ENCODE peak calls at places on chromosomes 6 and 20, in seven cellular contexts. F, C, Z, Q, I, B and J are unnamed samples.

GRCh38 chr6:116370717-116371383 is at the start of gene DSE:
- DNase-seq in F (peak; percentile 90), C (no peak), Z (peak; percentile 84), Q (peak; percentile 73), I (peak; percentile 84), B (peak; percentile 76), J (peak; percentile 78)

GRCh38 chr20:35277127-35277526 is 795 bp downstream of the MMP24OS start:
- DNase-seq in F (no peak), C (no peak), Z (no peak), Q (no peak), I (no peak), B (no peak), J (no peak)

GRCh38 chr6:29762781-29763214 is 39.6 kb downstream of the HLA-F start:
- DNase-seq in F (peak; percentile 52), C (no peak), Z (no peak), Q (no peak), I (no peak), B (no peak), J (no peak)

GRCh38 chr6:143441680-143442359 is 8.7 kb downstream of the ADAT2 start:
- DNase-seq in F (peak; percentile 83), C (no peak), Z (no peak), Q (peak; percentile 72), I (no peak), B (no peak), J (peak; percentile 45)

GRCh38 chr6:169961772-169962561 is 210.5 kb downstream of the ERMARD start:
- DNase-seq in F (peak; percentile 20), C (no peak), Z (no peak), Q (no peak), I (peak; percentile 59), B (no peak), J (no peak)

GRCh38 chr6:39861663-39862062 is 69.5 kb downstream of the DAAM2 start:
- DNase-seq in F (no peak), C (no peak), Z (no peak), Q (no peak), I (no peak), B (no peak), J (no peak)

GRCh38 chr20:53381568-53382262 is 211.9 kb downstream of the ZNF217 start:
- DNase-seq in F (no peak), C (no peak), Z (no peak), Q (no peak), I (peak; percentile 8), B (no peak), J (no peak)

GRCh38 chr20:17875106-17875980 is 93.3 kb downstream of the SNX5 start:
- DNase-seq in F (peak; percentile 75), C (peak; percentile 77), Z (no peak), Q (peak; percentile 37), I (no peak), B (peak; percentile 35), J (peak; percentile 53)

GRCh38 chr6:119129148-119129967 is 50.9 kb upstream of the FAM184A start:
- DNase-seq in F (peak; percentile 69), C (no peak), Z (peak; percentile 78), Q (peak; percentile 60), I (peak; percentile 84), B (peak; percentile 38), J (peak; percentile 62)

GRCh38 chr6:141406761-141407160 is 726.0 kb upstream of the GJE1 start:
- DNase-seq in F (no peak), C (no peak), Z (no peak), Q (no peak), I (no peak), B (no peak), J (no peak)

GRCh38 chr20:62006482-62006881 is 59.2 kb downstream of the TAF4 start:
- DNase-seq in F (no peak), C (no peak), Z (no peak), Q (no peak), I (no peak), B (no peak), J (no peak)

GRCh38 chr6:94462231-94462630 is 1042.9 kb upstream of the EPHA7 start:
- DNase-seq in F (no peak), C (no peak), Z (no peak), Q (no peak), I (no peak), B (no peak), J (no peak)

GRCh38 chr6:14339711-14340590 is 222.4 kb downstream of the CD83 start:
- DNase-seq in F (no peak), C (no peak), Z (no peak), Q (no peak), I (no peak), B (no peak), J (no peak)

GRCh38 chr20:47727170-47727880 is 58.0 kb downstream of the SULF2 start:
- DNase-seq in F (no peak), C (peak; percentile 51), Z (peak; percentile 83), Q (no peak), I (no peak), B (no peak), J (no peak)

GRCh38 chr20:11143481-11143880 is 469.7 kb upstream of the JAG1 start:
- DNase-seq in F (peak; percentile 18), C (no peak), Z (no peak), Q (no peak), I (peak; percentile 6), B (no peak), J (no peak)

GRCh38 chr6:157715766-157716171 is 107.3 kb upstream of the SNX9 start:
- DNase-seq in F (peak; percentile 98), C (peak; percentile 78), Z (no peak), Q (peak; percentile 86), I (no peak), B (peak; percentile 73), J (no peak)